ENCODE peak calls at places on chromosomes 13 and 19, in six cellular contexts. D is aorta, G is PC-3, A is H1, I is neural progenitor cell, O is lower lobe of right lung. U is an unnamed sample. For H3K4me1, the result is how much of the 10 kb centered on the place peaks cover.

GRCh38 chr13:20553309-20553708 is 13.6 kb upstream of the IFT88 start:
- DNase-seq in G (no peak), O (no peak), D (no peak), I (no peak), A (no peak), U (no peak)

GRCh38 chr13:90154311-90154960 is 1193.1 kb upstream of the MIR17HG start:
- DNase-seq in A (no peak), G (peak), I (no peak), O (no peak), D (no peak), U (no peak)

GRCh38 chr19:46460981-46461380 is 10.4 kb downstream of the PNMA8A start:
- DNase-seq in A (no peak), O (no peak), D (peak), I (no peak), G (no peak), U (no peak)

GRCh38 chr19:12737666-12738351 is 512 bp downstream of the GET3 start:
- DNase-seq in A (no peak), O (no peak), I (no peak), D (no peak), G (no peak), U (peak)

GRCh38 chr13:105998233-105998550 is 537.3 kb downstream of the EFNB2 start:
- DNase-seq in O (no peak), D (no peak), A (no peak), G (no peak), I (no peak), U (no peak)

GRCh38 chr19:51111606-51112005 is 3.4 kb upstream of the CTU1 start:
- DNase-seq in D (peak), O (no peak), A (no peak), I (peak), G (peak), U (no peak)

GRCh38 chr19:8240274-8241229 is 31.4 kb downstream of the CERS4 start:
- DNase-seq in A (peak), I (peak), G (peak), O (peak), D (peak), U (peak)

GRCh38 chr19:8340341-8341096 is 2.5 kb downstream of the KANK3 start:
- DNase-seq in A (no peak), I (peak), O (peak), G (no peak), D (no peak), U (peak)

GRCh38 chr13:44259045-44260042 is 114.3 kb upstream of the SERP2 start:
- DNase-seq in I (no peak), A (no peak), O (peak), D (no peak), G (peak), U (peak)

GRCh38 chr13:49791753-49792549 is 531 bp downstream of the KPNA3 start:
- DNase-seq in I (peak), A (no peak), D (peak), O (peak), G (peak), U (peak)

GRCh38 chr13:114309806-114310410 is 4.4 kb upstream of the CHAMP1 start:
- DNase-seq in A (no peak), O (no peak), G (no peak), D (no peak), I (peak), U (no peak)

GRCh38 chr19:32674153-32674958 is 624 bp downstream of the ANKRD27 start:
- DNase-seq in G (no peak), D (no peak), I (peak), O (no peak), A (no peak), U (peak)

GRCh38 chr19:43872547-43873336 is 45.6 kb downstream of the ZNF283 start:
- DNase-seq in A (no peak), O (no peak), G (peak), I (no peak), D (no peak), U (peak)

GRCh38 chr13:20359335-20359734 is 127.2 kb upstream of the GJB6 start:
- DNase-seq in G (peak), O (no peak), A (no peak), D (no peak), I (no peak), U (peak)

GRCh38 chr19:30008169-30008568 is 66.1 kb downstream of the URI1 start:
- DNase-seq in G (no peak), D (no peak), O (no peak), I (no peak), A (no peak), U (no peak)

GRCh38 chr19:2273356-2274184 is 8.4 kb downstream of the PEAK3 start:
- DNase-seq in A (peak), D (peak), I (peak), G (peak), O (peak), U (peak)

GRCh38 chr13:111034811-111035210 is 80.3 kb upstream of the ARHGEF7 start:
- DNase-seq in O (no peak), A (no peak), I (no peak), G (no peak), D (no peak), U (peak)

GRCh38 chr13:105759467-105759866 is 776.0 kb downstream of the EFNB2 start:
- DNase-seq in D (no peak), G (no peak), O (no peak), I (no peak), A (no peak), U (no peak)

GRCh38 chr13:109204657-109205056 is 575.2 kb downstream of the MYO16 start:
- DNase-seq in D (no peak), I (no peak), G (no peak), A (no peak), O (no peak), U (peak)

GRCh38 chr13:45873491-45874360 is 22.2 kb upstream of the SIAH3 start:
- DNase-seq in O (no peak), G (peak), A (no peak), I (peak), D (no peak), U (no peak)

GRCh38 chr13:111423168-111423785 is 102.8 kb downstream of the TEX29 start:
- DNase-seq in D (no peak), I (no peak), G (peak), O (no peak), A (no peak), U (no peak)

GRCh38 chr19:6021878-6022569 is 44.1 kb upstream of the RANBP3 start:
- DNase-seq in D (peak), A (peak), O (peak), G (peak), I (peak), U (peak)

GRCh38 chr19:5679289-5680082 is 830 bp downstream of the MICOS13 start:
- DNase-seq in D (no peak), I (no peak), A (no peak), G (no peak), O (peak), U (peak)

GRCh38 chr19:1291761-1292418 is 6.2 kb downstream of the EFNA2 start:
- DNase-seq in A (no peak), I (no peak), D (no peak), G (no peak), O (no peak), U (no peak)

GRCh38 chr13:100089633-100090032 is 740 bp downstream of the PCCA start:
- DNase-seq in O (no peak), I (no peak), D (no peak), G (peak), A (no peak), U (peak)

GRCh38 chr19:54096642-54097106 is 3.9 kb downstream of the OSCAR start:
- DNase-seq in G (peak), D (peak), O (no peak), A (no peak), I (peak), U (peak)

GRCh38 chr19:8111376-8111775 is 38.0 kb downstream of the FBN3 start:
- DNase-seq in O (peak), D (peak), A (no peak), G (no peak), I (no peak), U (peak)

GRCh38 chr13:80168089-80168850 is 172.7 kb downstream of the SPRY2 start:
- DNase-seq in A (no peak), G (no peak), D (no peak), O (no peak), I (no peak), U (no peak)

GRCh38 chr19:51664997-51665396 is 18.4 kb upstream of the SIGLEC14 start:
- DNase-seq in O (no peak), D (no peak), I (no peak), G (peak), A (no peak), U (no peak)

GRCh38 chr13:107266657-107267056 is 698.7 kb upstream of the ARGLU1 start:
- DNase-seq in A (no peak), G (no peak), D (no peak), O (no peak), I (no peak), U (no peak)

GRCh38 chr19:9906475-9907087 is 29.7 kb downstream of the OLFM2 start:
- DNase-seq in D (no peak), I (peak), A (no peak), O (no peak), G (no peak), U (peak)

GRCh38 chr13:112065521-112065866 is 1.5 kb upstream of the SOX1 start:
- DNase-seq in I (no peak), G (no peak), O (no peak), A (no peak), D (no peak), U (peak)

GRCh38 chr13:25306671-25307464 is 5.4 kb downstream of the NUP58 start:
- DNase-seq in D (no peak), A (no peak), I (no peak), G (no peak), O (no peak), U (no peak)

GRCh38 chr19:3162418-3163229 is 15.9 kb upstream of the S1PR4 start:
- DNase-seq in O (no peak), A (no peak), D (peak), I (no peak), G (peak), U (peak)

GRCh38 chr13:113897966-113898365 is 34.1 kb upstream of the GAS6 start:
- DNase-seq in D (no peak), O (no peak), I (no peak), A (no peak), G (peak), U (peak)

GRCh38 chr19:49434907-49435577 is 6.3 kb downstream of the SLC17A7 start:
- DNase-seq in G (no peak), O (no peak), D (no peak), A (no peak), I (no peak), U (peak)

GRCh38 chr19:39401549-39402416 is 4.9 kb upstream of the ZFP36 start:
- DNase-seq in G (peak), A (no peak), O (peak), D (peak), I (peak), U (peak)

DNA sequence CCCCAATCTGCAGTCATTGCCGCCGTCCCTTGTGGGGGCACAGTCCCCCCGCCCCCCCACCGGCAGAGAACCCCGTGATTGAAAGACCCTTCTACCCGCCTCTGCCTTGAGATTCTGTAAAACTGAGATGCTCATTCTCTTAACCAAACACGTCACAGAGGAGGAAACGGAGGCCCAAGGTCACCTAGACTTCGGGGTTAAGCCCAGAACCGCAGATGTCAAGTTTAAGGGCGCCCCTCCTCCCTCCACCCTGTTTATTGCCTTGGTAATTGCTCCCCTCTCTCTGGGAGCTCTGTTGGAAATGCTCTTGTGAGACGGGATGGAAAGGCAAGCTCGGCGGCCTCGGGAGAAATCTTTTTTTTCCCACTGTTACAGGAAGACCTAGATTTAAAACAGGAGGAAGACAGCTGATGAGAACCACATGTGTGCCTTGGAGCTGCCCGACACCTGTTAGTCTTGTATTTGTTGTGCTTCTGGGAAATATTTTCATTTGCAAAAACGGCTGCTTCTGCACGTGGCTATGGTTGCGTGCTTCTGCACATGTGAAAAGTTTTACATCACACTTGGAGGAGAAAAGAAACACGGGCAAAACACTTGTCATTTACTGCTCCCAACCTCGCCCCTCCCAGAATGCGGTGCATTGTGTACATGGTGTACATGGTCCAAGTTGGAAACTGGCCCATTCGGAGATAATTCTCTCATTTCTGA is 1.1 kb upstream of the MED26 start:
- DNase-seq in D (no peak), O (no peak), I (no peak), A (no peak), G (no peak), U (no peak)
- H3K4me3 ChIP-seq in D (peak), O (peak), I (peak), A (peak), G (peak), U (peak)

GRCh38 chr19:40607311-40607871 is 6.2 kb downstream of the LTBP4 start:
- DNase-seq in O (no peak), G (no peak), D (peak), I (peak), A (no peak), U (peak)
- H3K4me1 ChIP-seq in O (half or more), G (under half), D (under half), I (under half), A (under half), U (under half)

GRCh38 chr13:47803131-47803530 is 197.9 kb downstream of the SUCLA2 start:
- DNase-seq in D (no peak), O (no peak), I (no peak), G (no peak), A (no peak), U (no peak)
- H3K27ac ChIP-seq in D (no peak), O (no peak), I (no peak), G (no peak), A (no peak), U (no peak)

GRCh38 chr13:103029798-103030197 is 36.4 kb downstream of the SLC10A2 start:
- DNase-seq in A (no peak), G (no peak), D (no peak), O (no peak), I (no peak), U (no peak)
- H3K4me3 ChIP-seq in A (no peak), G (no peak), D (no peak), O (no peak), I (no peak), U (no peak)

GRCh38 chr19:41915248-41916032 is 12.8 kb downstream of the ERFL start:
- DNase-seq in A (no peak), G (no peak), O (no peak), D (no peak), I (no peak), U (no peak)
- H3K4me1 ChIP-seq in A (under half), G (under half), O (under half), D (under half), I (under half), U (under half)

GRCh38 chr13:84137292-84137691 is 255.0 kb upstream of the SLITRK1 start:
- DNase-seq in G (no peak), A (no peak), I (no peak), O (no peak), D (no peak), U (no peak)
- H3K27ac ChIP-seq in G (no peak), A (no peak), I (no peak), O (peak), D (no peak), U (no peak)